ENCODE peak calls at places on chromosome 16, in four cellular contexts. E is CD8-positive, alpha-beta T cell; N is T-helper 1 cell; X is activated CD4-positive, CD25-positive, alpha-beta regulatory T cell treated with anti-CD3 and anti-CD28 coated beads, Interleukin-2, amount 50 U/mL, for 16 hours. G is an unnamed sample.

GRCh38 chr16:9790199-9790598 is 392.0 kb downstream of the GRIN2A start:
- DNase-seq in X (no peak), N (no peak), E (no peak), G (no peak)

GRCh38 chr16:1528921-1529537 is 4.4 kb upstream of the TMEM204 start:
- DNase-seq in E (no peak), X (no peak), N (no peak), G (no peak)

GRCh38 chr16:78220571-78220970 is 121.1 kb downstream of the WWOX start:
- DNase-seq in E (no peak), X (no peak), N (no peak), G (no peak)

GRCh38 chr16:7313170-7313569 is 19.5 kb upstream of the RBFOX1 start:
- DNase-seq in X (no peak), N (no peak), E (no peak), G (peak; percentile 38)

GRCh38 chr16:90072442-90073105 is 4.6 kb downstream of the PRDM7 start:
- DNase-seq in X (no peak), E (no peak), N (no peak), G (no peak)

GRCh38 chr16:19885456-19886060 is 910 bp upstream of the GPRC5B start:
- DNase-seq in N (no peak), X (no peak), E (no peak), G (no peak)

GRCh38 chr16:67672739-67673662 is 6.4 kb downstream of the C16orf86 start:
- DNase-seq in N (no peak), E (no peak), X (no peak), G (peak; percentile 76)

GRCh38 chr16:5706206-5706605 is 608.6 kb upstream of the EEF2KMT start:
- DNase-seq in X (no peak), E (no peak), N (no peak), G (peak; percentile 26)

GRCh38 chr16:28090646-28091377 is 27.3 kb upstream of the GSG1L start:
- DNase-seq in N (no peak), E (no peak), X (no peak), G (peak; percentile 36)

GRCh38 chr16:88141580-88141979 is 190.3 kb downstream of the BANP start:
- DNase-seq in E (no peak), N (no peak), X (no peak), G (no peak)

GRCh38 chr16:58138852-58139251 is 9.7 kb upstream of the CFAP20 start:
- DNase-seq in E (no peak), N (no peak), X (no peak), G (no peak)